ENCODE peak calls at places on chromosome 15, in six cellular contexts. L is GM13976; B is activated naive CD4-positive, alpha-beta T cell treated with anti-CD3 and anti-CD28 coated beads for 36 hours; V is heart right ventricle; U is mesenchymal stem cell; F is hepatic stellate cell. E is an unnamed sample.

GRCh38 chr15:30906366-30906765 is 2.7 kb downstream of the FAN1 start:
- DNase-seq in U (no peak), L (no peak), F (no peak), B (no peak), V (no peak), E (no peak)

GRCh38 chr15:23372284-23372683 is 17.7 kb downstream of the GOLGA8S start:
- DNase-seq in B (no peak), F (no peak), L (no peak), U (peak), V (no peak), E (no peak)

GRCh38 chr15:85475317-85475701 is 94.9 kb downstream of the AKAP13 start:
- DNase-seq in U (no peak), B (no peak), V (no peak), L (no peak), F (no peak), E (no peak)

GRCh38 chr15:60212536-60212935 is 185.2 kb downstream of the ANXA2 start:
- DNase-seq in U (no peak), F (no peak), V (no peak), B (no peak), L (no peak), E (no peak)

GRCh38 chr15:59388670-59389069 is 16.0 kb upstream of the MYO1E start:
- DNase-seq in L (no peak), V (no peak), B (no peak), F (peak), U (peak), E (no peak)

GRCh38 chr15:74213858-74214284 is 11.3 kb upstream of the STRA6 start:
- DNase-seq in B (no peak), U (no peak), F (no peak), V (peak), L (no peak), E (no peak)

GRCh38 chr15:93072440-93073394 is 16.3 kb downstream of the RGMA start:
- DNase-seq in B (no peak), V (peak), U (peak), F (peak), L (no peak), E (no peak)

GRCh38 chr15:101122806-101123205 is 129.0 kb downstream of the CHSY1 start:
- DNase-seq in F (no peak), L (no peak), U (no peak), V (no peak), B (no peak), E (no peak)

GRCh38 chr15:98586066-98586465 is 62.3 kb upstream of the IGF1R start:
- DNase-seq in U (no peak), L (no peak), B (peak), F (no peak), V (no peak), E (peak)

GRCh38 chr15:61086756-61087155 is 142.3 kb downstream of the RORA start:
- DNase-seq in B (no peak), L (no peak), U (no peak), V (no peak), F (no peak), E (no peak)

GRCh38 chr15:65981837-65982696 is 112.8 kb downstream of the RAB11A start:
- DNase-seq in U (no peak), V (no peak), L (peak), F (no peak), B (peak), E (no peak)

GRCh38 chr15:75713338-75713895 is 769 bp upstream of the CSPG4 start:
- DNase-seq in F (no peak), V (peak), L (no peak), U (peak), B (no peak), E (no peak)

GRCh38 chr15:50676799-50677483 is 9.7 kb downstream of the TRPM7 start:
- DNase-seq in U (peak), V (no peak), F (no peak), B (no peak), L (no peak), E (no peak)

GRCh38 chr15:75354454-75354853 is 7.6 kb downstream of the NEIL1 start:
- DNase-seq in F (no peak), L (no peak), U (no peak), B (no peak), V (no peak), E (no peak)

GRCh38 chr15:37143351-37143750 is 43.0 kb upstream of the MEIS2 start:
- DNase-seq in V (no peak), U (no peak), L (no peak), B (no peak), F (no peak), E (no peak)

GRCh38 chr15:36778516-36778915 is 199.1 kb downstream of the CDIN1 start:
- DNase-seq in V (no peak), B (no peak), L (no peak), F (peak), U (no peak), E (no peak)

GRCh38 chr15:62770752-62771151 is 271.8 kb upstream of the TPM1 start:
- DNase-seq in L (no peak), F (peak), U (peak), B (no peak), V (no peak), E (no peak)

GRCh38 chr15:100861511-100861991 is 18.1 kb upstream of the ALDH1A3 start:
- DNase-seq in V (peak), U (no peak), B (no peak), L (no peak), F (no peak), E (no peak)

GRCh38 chr15:100863406-100864198 is 16.0 kb upstream of the ALDH1A3 start:
- DNase-seq in V (peak), F (no peak), U (peak), B (no peak), L (no peak), E (no peak)

GRCh38 chr15:73982251-73982962 is 9.7 kb downstream of the STOML1 start:
- DNase-seq in U (peak), F (peak), L (no peak), B (peak), V (peak), E (peak)

GRCh38 chr15:93987068-93987467 is 244.3 kb upstream of the MCTP2 start:
- DNase-seq in U (no peak), F (no peak), V (no peak), L (no peak), B (peak), E (no peak)

GRCh38 chr15:68991723-68992122 is 22.8 kb upstream of the NOX5 start:
- DNase-seq in B (no peak), V (no peak), F (no peak), U (peak), L (no peak), E (no peak)

GRCh38 chr15:91067026-91067425 is 33.0 kb upstream of the SV2B start:
- DNase-seq in V (no peak), L (no peak), U (no peak), B (no peak), F (no peak), E (no peak)

GRCh38 chr15:48324949-48325348 is 6.3 kb upstream of the DUT start:
- DNase-seq in B (no peak), L (no peak), U (no peak), F (no peak), V (no peak), E (no peak)

GRCh38 chr15:60708684-60709083 is 229.7 kb upstream of the ICE2 start:
- DNase-seq in U (peak), F (peak), B (no peak), L (no peak), V (no peak), E (no peak)

GRCh38 chr15:41969851-41970431 is 2.4 kb downstream of the EHD4 start:
- DNase-seq in B (peak), L (no peak), U (no peak), F (no peak), V (no peak), E (peak)

GRCh38 chr15:84938726-84939125 is 42.9 kb upstream of the PDE8A start:
- DNase-seq in U (no peak), V (no peak), L (no peak), B (no peak), F (no peak), E (no peak)

GRCh38 chr15:49904296-49904695 is 214.7 kb downstream of the ATP8B4 start:
- DNase-seq in V (no peak), L (no peak), F (no peak), U (no peak), B (no peak), E (no peak)

GRCh38 chr15:89907289-89907688 is 5.5 kb downstream of the ARPIN start:
- DNase-seq in V (no peak), B (no peak), F (no peak), U (no peak), L (no peak), E (no peak)

GRCh38 chr15:53851110-53851833 is 91.8 kb upstream of the WDR72 start:
- DNase-seq in V (no peak), L (no peak), U (no peak), B (no peak), F (no peak), E (no peak)

GRCh38 chr15:53693729-53694533 is 65.5 kb downstream of the WDR72 start:
- DNase-seq in B (no peak), L (no peak), U (no peak), F (no peak), V (peak), E (peak)

GRCh38 chr15:68542771-68543544 is 35.8 kb upstream of the CORO2B start:
- DNase-seq in B (no peak), L (no peak), U (peak), F (peak), V (peak), E (no peak)

GRCh38 chr15:101043911-101044624 is 124.9 kb downstream of the LRRK1 start:
- DNase-seq in L (no peak), U (no peak), V (peak), B (no peak), F (no peak), E (peak)

GRCh38 chr15:101067660-101068522 is 148.7 kb downstream of the LRRK1 start:
- DNase-seq in F (no peak), L (no peak), B (no peak), U (peak), V (no peak), E (no peak)

GRCh38 chr15:31214864-31215489 is 111.7 kb upstream of the KLF13 start:
- DNase-seq in U (no peak), V (peak), B (no peak), L (no peak), F (peak), E (peak)

GRCh38 chr15:69359724-69360123 is 54.4 kb upstream of the KIF23 start:
- DNase-seq in V (no peak), U (peak), B (no peak), L (no peak), F (no peak), E (no peak)

GRCh38 chr15:84685304-84685703 is 27.3 kb upstream of the NMB start:
- DNase-seq in U (peak), F (peak), V (no peak), L (no peak), B (no peak), E (no peak)

GRCh38 chr15:60074181-60074885 is 70.2 kb downstream of the FOXB1 start:
- DNase-seq in B (no peak), V (no peak), F (no peak), U (no peak), L (no peak), E (peak)

GRCh38 chr15:31376511-31376910 is 49.9 kb downstream of the KLF13 start:
- DNase-seq in V (no peak), B (no peak), U (no peak), L (no peak), F (no peak), E (no peak)

E was measured in left lobe of liver.